ENCODE peak calls at places on chromosomes 12 and 14, in seven cellular contexts. One of them, this sample, is unnamed.
A peak's percentile ranks its signal among the peaks of the same experiment; 100 is the strongest.

GRCh38 chr14:103679351-103679750 is 35.9 kb downstream of the XRCC3 start:
- DNase-seq in endothelial cell: peak; percentile 37
- DNase-seq in fibroblast of pulmonary artery: peak; percentile 29
- DNase-seq in NCI-H1105: no peak
- DNase-seq in GM04503: no peak
- DNase-seq in activated CD4-positive, alpha-beta T cell treated with anti-CD3 and anti-CD28 coated beads, Interleukin-2, amount 50 U/mL, for 48 hours: peak; percentile 39
- DNase-seq in HFF-Myc: peak; percentile 10
- DNase-seq in this sample: peak; percentile 38

GRCh38 chr12:25482637-25483036 is 70.4 kb downstream of the LMNTD1 start:
- DNase-seq in endothelial cell: no peak
- DNase-seq in fibroblast of pulmonary artery: no peak
- DNase-seq in NCI-H1105: peak; percentile 74
- DNase-seq in GM04503: no peak
- DNase-seq in activated CD4-positive, alpha-beta T cell treated with anti-CD3 and anti-CD28 coated beads, Interleukin-2, amount 50 U/mL, for 48 hours: no peak
- DNase-seq in HFF-Myc: no peak
- DNase-seq in this sample: peak; percentile 7

GRCh38 chr12:77031745-77032144 is 33.6 kb downstream of the E2F7 start:
- DNase-seq in endothelial cell: no peak
- DNase-seq in fibroblast of pulmonary artery: peak; percentile 10
- DNase-seq in NCI-H1105: no peak
- DNase-seq in GM04503: no peak
- DNase-seq in activated CD4-positive, alpha-beta T cell treated with anti-CD3 and anti-CD28 coated beads, Interleukin-2, amount 50 U/mL, for 48 hours: no peak
- DNase-seq in HFF-Myc: no peak
- DNase-seq in this sample: peak; percentile 27

GRCh38 chr12:29739279-29739991 is 44.3 kb downstream of the TMTC1 start:
- DNase-seq in endothelial cell: no peak
- DNase-seq in fibroblast of pulmonary artery: peak; percentile 34
- DNase-seq in NCI-H1105: no peak
- DNase-seq in GM04503: no peak
- DNase-seq in activated CD4-positive, alpha-beta T cell treated with anti-CD3 and anti-CD28 coated beads, Interleukin-2, amount 50 U/mL, for 48 hours: no peak
- DNase-seq in HFF-Myc: no peak
- DNase-seq in this sample: no peak

GRCh38 chr12:89393551-89394121 is 41.3 kb upstream of the DUSP6 start:
- DNase-seq in endothelial cell: no peak
- DNase-seq in fibroblast of pulmonary artery: peak; percentile 35
- DNase-seq in NCI-H1105: no peak
- DNase-seq in GM04503: no peak
- DNase-seq in activated CD4-positive, alpha-beta T cell treated with anti-CD3 and anti-CD28 coated beads, Interleukin-2, amount 50 U/mL, for 48 hours: no peak
- DNase-seq in HFF-Myc: no peak
- DNase-seq in this sample: peak; percentile 63

GRCh38 chr12:90090929-90091651 is 382.5 kb upstream of the ATP2B1 start:
- DNase-seq in endothelial cell: no peak
- DNase-seq in fibroblast of pulmonary artery: peak; percentile 83
- DNase-seq in NCI-H1105: no peak
- DNase-seq in GM04503: peak; percentile 82
- DNase-seq in activated CD4-positive, alpha-beta T cell treated with anti-CD3 and anti-CD28 coated beads, Interleukin-2, amount 50 U/mL, for 48 hours: no peak
- DNase-seq in HFF-Myc: peak; percentile 77
- DNase-seq in this sample: peak; percentile 75

GRCh38 chr12:122730215-122731014 is at the start of gene HCAR1:
- DNase-seq in endothelial cell: no peak
- DNase-seq in fibroblast of pulmonary artery: peak; percentile 25
- DNase-seq in NCI-H1105: no peak
- DNase-seq in GM04503: no peak
- DNase-seq in activated CD4-positive, alpha-beta T cell treated with anti-CD3 and anti-CD28 coated beads, Interleukin-2, amount 50 U/mL, for 48 hours: peak; percentile 61
- DNase-seq in HFF-Myc: no peak
- DNase-seq in this sample: peak; percentile 48

GRCh38 chr12:15982471-15982870 is 71.3 kb downstream of the DERA start:
- DNase-seq in endothelial cell: no peak
- DNase-seq in fibroblast of pulmonary artery: peak; percentile 78
- DNase-seq in NCI-H1105: no peak
- DNase-seq in GM04503: no peak
- DNase-seq in activated CD4-positive, alpha-beta T cell treated with anti-CD3 and anti-CD28 coated beads, Interleukin-2, amount 50 U/mL, for 48 hours: no peak
- DNase-seq in HFF-Myc: no peak
- DNase-seq in this sample: peak; percentile 76

GRCh38 chr12:30843211-30843610 is 83.3 kb upstream of the TSPAN11 start:
- DNase-seq in endothelial cell: no peak
- DNase-seq in fibroblast of pulmonary artery: no peak
- DNase-seq in NCI-H1105: no peak
- DNase-seq in GM04503: no peak
- DNase-seq in activated CD4-positive, alpha-beta T cell treated with anti-CD3 and anti-CD28 coated beads, Interleukin-2, amount 50 U/mL, for 48 hours: no peak
- DNase-seq in HFF-Myc: no peak
- DNase-seq in this sample: no peak

GRCh38 chr12:122099280-122099749 is 20.8 kb downstream of the MLXIP start:
- DNase-seq in endothelial cell: no peak
- DNase-seq in fibroblast of pulmonary artery: no peak
- DNase-seq in NCI-H1105: no peak
- DNase-seq in GM04503: no peak
- DNase-seq in activated CD4-positive, alpha-beta T cell treated with anti-CD3 and anti-CD28 coated beads, Interleukin-2, amount 50 U/mL, for 48 hours: no peak
- DNase-seq in HFF-Myc: no peak
- DNase-seq in this sample: no peak

This sample was measured in cardiac muscle cell.